ENCODE peak calls at places on chromosomes 2 and 18, in five cellular contexts. One of them, this sample, is unnamed.
A peak's percentile ranks its signal among the peaks of the same experiment; 100 is the strongest.

GRCh38 chr2:146467425-146467824 is 1377.4 kb upstream of the ACVR2A start:
- DNase-seq in ascending aorta: no peak
- DNase-seq in cardiac fibroblast: no peak
- DNase-seq in neural progenitor cell: no peak
- DNase-seq in AG09309: no peak
- DNase-seq in this sample: no peak

GRCh38 chr2:205748660-205749059 is 66.4 kb downstream of the NRP2 start:
- DNase-seq in ascending aorta: no peak
- DNase-seq in cardiac fibroblast: no peak
- DNase-seq in neural progenitor cell: no peak
- DNase-seq in AG09309: no peak
- DNase-seq in this sample: no peak

GRCh38 chr2:40103163-40103562 is 324.1 kb upstream of the THUMPD2 start:
- DNase-seq in ascending aorta: no peak
- DNase-seq in cardiac fibroblast: peak; percentile 76
- DNase-seq in neural progenitor cell: peak; percentile 20
- DNase-seq in AG09309: no peak
- DNase-seq in this sample: no peak

GRCh38 chr18:23102498-23103260 is 32.6 kb upstream of the CABLES1 start:
- DNase-seq in ascending aorta: no peak
- DNase-seq in cardiac fibroblast: no peak
- DNase-seq in neural progenitor cell: no peak
- DNase-seq in AG09309: no peak
- DNase-seq in this sample: no peak

GRCh38 chr18:49993299-49993698 is 180.0 kb upstream of the ACAA2 start:
- DNase-seq in ascending aorta: no peak
- DNase-seq in cardiac fibroblast: no peak
- DNase-seq in neural progenitor cell: no peak
- DNase-seq in AG09309: no peak
- DNase-seq in this sample: no peak

GRCh38 chr2:68388772-68389171 is 23.7 kb downstream of the PLEK start:
- DNase-seq in ascending aorta: no peak
- DNase-seq in cardiac fibroblast: no peak
- DNase-seq in neural progenitor cell: no peak
- DNase-seq in AG09309: no peak
- DNase-seq in this sample: no peak

GRCh38 chr2:74999464-74999863 is 41.0 kb downstream of the POLE4 start:
- DNase-seq in ascending aorta: no peak
- DNase-seq in cardiac fibroblast: no peak
- DNase-seq in neural progenitor cell: peak; percentile 22
- DNase-seq in AG09309: no peak
- DNase-seq in this sample: no peak

GRCh38 chr2:90207454-90208058 is 1516.1 kb downstream of the RPIA start:
- DNase-seq in ascending aorta: no peak
- DNase-seq in cardiac fibroblast: peak; percentile 6
- DNase-seq in neural progenitor cell: no peak
- DNase-seq in AG09309: no peak
- DNase-seq in this sample: no peak

GRCh38 chr18:13500227-13500865 is 226.0 kb downstream of the FAM210A start:
- DNase-seq in ascending aorta: no peak
- DNase-seq in cardiac fibroblast: peak; percentile 44
- DNase-seq in neural progenitor cell: peak; percentile 68
- DNase-seq in AG09309: peak; percentile 67
- DNase-seq in this sample: peak; percentile 21

GRCh38 chr2:241813806-241814570 is 5.0 kb downstream of the NEU4 start:
- DNase-seq in ascending aorta: no peak
- DNase-seq in cardiac fibroblast: no peak
- DNase-seq in neural progenitor cell: no peak
- DNase-seq in AG09309: no peak
- DNase-seq in this sample: no peak

GRCh38 chr2:104702451-104702850 is 151.5 kb upstream of the POU3F3 start:
- DNase-seq in ascending aorta: no peak
- DNase-seq in cardiac fibroblast: no peak
- DNase-seq in neural progenitor cell: peak; percentile 81
- DNase-seq in AG09309: no peak
- DNase-seq in this sample: no peak

GRCh38 chr18:32776525-32776924 is 3.7 kb upstream of the KLHL14 start:
- DNase-seq in ascending aorta: no peak
- DNase-seq in cardiac fibroblast: no peak
- DNase-seq in neural progenitor cell: no peak
- DNase-seq in AG09309: no peak
- DNase-seq in this sample: no peak

GRCh38 chr18:2932247-2933181 is 80.4 kb downstream of the LPIN2 start:
- DNase-seq in ascending aorta: no peak
- DNase-seq in cardiac fibroblast: peak; percentile 79
- DNase-seq in neural progenitor cell: peak; percentile 80
- DNase-seq in AG09309: peak; percentile 41
- DNase-seq in this sample: no peak

GRCh38 chr2:208361077-208361441 is 45.5 kb upstream of the PTH2R start:
- DNase-seq in ascending aorta: no peak
- DNase-seq in cardiac fibroblast: no peak
- DNase-seq in neural progenitor cell: no peak
- DNase-seq in AG09309: no peak
- DNase-seq in this sample: no peak

GRCh38 chr2:86788881-86789686 is 1.6 kb downstream of the CD8A start:
- DNase-seq in ascending aorta: no peak
- DNase-seq in cardiac fibroblast: no peak
- DNase-seq in neural progenitor cell: peak; percentile 70
- DNase-seq in AG09309: no peak
- DNase-seq in this sample: no peak

GRCh38 chr2:223952280-223952968 is 4.8 kb upstream of the MRPL44 start:
- DNase-seq in ascending aorta: no peak
- DNase-seq in cardiac fibroblast: no peak
- DNase-seq in neural progenitor cell: peak; percentile 89
- DNase-seq in AG09309: no peak
- DNase-seq in this sample: no peak

GRCh38 chr18:10318686-10318960 is 135.8 kb upstream of the APCDD1 start:
- DNase-seq in ascending aorta: no peak
- DNase-seq in cardiac fibroblast: peak; percentile 12
- DNase-seq in neural progenitor cell: peak; percentile 19
- DNase-seq in AG09309: no peak
- DNase-seq in this sample: no peak

GRCh38 chr2:128602699-128603101 is 284.0 kb upstream of the HS6ST1 start:
- DNase-seq in ascending aorta: no peak
- DNase-seq in cardiac fibroblast: no peak
- DNase-seq in neural progenitor cell: no peak
- DNase-seq in AG09309: no peak
- DNase-seq in this sample: no peak

GRCh38 chr2:70528276-70528675 is 25.4 kb downstream of the TGFA start:
- DNase-seq in ascending aorta: no peak
- DNase-seq in cardiac fibroblast: no peak
- DNase-seq in neural progenitor cell: no peak
- DNase-seq in AG09309: no peak
- DNase-seq in this sample: no peak

GRCh38 chr2:238420442-238420841 is 6.3 kb upstream of the ASB1 start:
- DNase-seq in ascending aorta: no peak
- DNase-seq in cardiac fibroblast: no peak
- DNase-seq in neural progenitor cell: peak; percentile 28
- DNase-seq in AG09309: no peak
- DNase-seq in this sample: no peak

GRCh38 chr18:47929681-47930085 is 776 bp downstream of the SMAD2 start:
- DNase-seq in ascending aorta: no peak
- DNase-seq in cardiac fibroblast: peak; percentile 65
- DNase-seq in neural progenitor cell: no peak
- DNase-seq in AG09309: no peak
- DNase-seq in this sample: no peak

GRCh38 chr2:40230717-40231300 is 221.1 kb downstream of the SLC8A1 start:
- DNase-seq in ascending aorta: no peak
- DNase-seq in cardiac fibroblast: peak; percentile 29
- DNase-seq in neural progenitor cell: no peak
- DNase-seq in AG09309: no peak
- DNase-seq in this sample: no peak

GRCh38 chr2:111178730-111179405 is 58.2 kb downstream of the BCL2L11 start:
- DNase-seq in ascending aorta: no peak
- DNase-seq in cardiac fibroblast: no peak
- DNase-seq in neural progenitor cell: no peak
- DNase-seq in AG09309: no peak
- DNase-seq in this sample: no peak

GRCh38 chr2:38634684-38635083 is 31.2 kb upstream of the GALM start:
- DNase-seq in ascending aorta: no peak
- DNase-seq in cardiac fibroblast: no peak
- DNase-seq in neural progenitor cell: no peak
- DNase-seq in AG09309: no peak
- DNase-seq in this sample: no peak

GRCh38 chr2:237073552-237073951 is 12.1 kb upstream of the COPS8 start:
- DNase-seq in ascending aorta: no peak
- DNase-seq in cardiac fibroblast: peak; percentile 91
- DNase-seq in neural progenitor cell: no peak
- DNase-seq in AG09309: no peak
- DNase-seq in this sample: peak; percentile 37

GRCh38 chr2:67057901-67058703 is 339.0 kb upstream of the ETAA1 start:
- DNase-seq in ascending aorta: no peak
- DNase-seq in cardiac fibroblast: peak; percentile 6
- DNase-seq in neural progenitor cell: no peak
- DNase-seq in AG09309: peak; percentile 23
- DNase-seq in this sample: no peak

GRCh38 chr2:37635359-37636208 is 35.9 kb downstream of the CDC42EP3 start:
- DNase-seq in ascending aorta: peak; percentile 28
- DNase-seq in cardiac fibroblast: peak; percentile 71
- DNase-seq in neural progenitor cell: no peak
- DNase-seq in AG09309: peak; percentile 78
- DNase-seq in this sample: peak; percentile 83

GRCh38 chr2:152594792-152595191 is 122.5 kb downstream of the PRPF40A start:
- DNase-seq in ascending aorta: no peak
- DNase-seq in cardiac fibroblast: peak; percentile 80
- DNase-seq in neural progenitor cell: no peak
- DNase-seq in AG09309: no peak
- DNase-seq in this sample: peak; percentile 79

GRCh38 chr18:9552616-9553015 is 61.7 kb downstream of the PPP4R1 start:
- DNase-seq in ascending aorta: no peak
- DNase-seq in cardiac fibroblast: no peak
- DNase-seq in neural progenitor cell: no peak
- DNase-seq in AG09309: no peak
- DNase-seq in this sample: no peak

GRCh38 chr2:42569883-42570282 is 1.5 kb downstream of the MTA3 start:
- DNase-seq in ascending aorta: no peak
- DNase-seq in cardiac fibroblast: peak; percentile 8
- DNase-seq in neural progenitor cell: no peak
- DNase-seq in AG09309: no peak
- DNase-seq in this sample: no peak

GRCh38 chr2:81412681-81413080 is 1108.1 kb upstream of the LRRTM1 start:
- DNase-seq in ascending aorta: no peak
- DNase-seq in cardiac fibroblast: no peak
- DNase-seq in neural progenitor cell: no peak
- DNase-seq in AG09309: no peak
- DNase-seq in this sample: no peak

GRCh38 chr18:48992791-48993555 is 42.2 kb upstream of the SMAD7 start:
- DNase-seq in ascending aorta: no peak
- DNase-seq in cardiac fibroblast: no peak
- DNase-seq in neural progenitor cell: no peak
- DNase-seq in AG09309: no peak
- DNase-seq in this sample: no peak

GRCh38 chr2:9415770-9416169 is 7.6 kb downstream of the ITGB1BP1 start:
- DNase-seq in ascending aorta: no peak
- DNase-seq in cardiac fibroblast: no peak
- DNase-seq in neural progenitor cell: no peak
- DNase-seq in AG09309: no peak
- DNase-seq in this sample: no peak

GRCh38 chr2:45260946-45261345 is 251.7 kb upstream of the SIX2 start:
- DNase-seq in ascending aorta: no peak
- DNase-seq in cardiac fibroblast: no peak
- DNase-seq in neural progenitor cell: no peak
- DNase-seq in AG09309: no peak
- DNase-seq in this sample: no peak

GRCh38 chr2:185130685-185131084 is 532.4 kb downstream of the ZNF804A start:
- DNase-seq in ascending aorta: no peak
- DNase-seq in cardiac fibroblast: no peak
- DNase-seq in neural progenitor cell: no peak
- DNase-seq in AG09309: no peak
- DNase-seq in this sample: no peak

GRCh38 chr2:104758199-104758620 is 95.7 kb upstream of the POU3F3 start:
- DNase-seq in ascending aorta: no peak
- DNase-seq in cardiac fibroblast: no peak
- DNase-seq in neural progenitor cell: peak; percentile 89
- DNase-seq in AG09309: no peak
- DNase-seq in this sample: no peak

GRCh38 chr2:192126912-192127311 is 67.8 kb downstream of the TMEFF2 start:
- DNase-seq in ascending aorta: no peak
- DNase-seq in cardiac fibroblast: no peak
- DNase-seq in neural progenitor cell: no peak
- DNase-seq in AG09309: no peak
- DNase-seq in this sample: no peak

GRCh38 chr2:210063306-210063705 is 60.9 kb downstream of the RPE start:
- DNase-seq in ascending aorta: no peak
- DNase-seq in cardiac fibroblast: no peak
- DNase-seq in neural progenitor cell: no peak
- DNase-seq in AG09309: no peak
- DNase-seq in this sample: no peak
- H3K4me3 ChIP-seq in ascending aorta: no peak overlapping the region
- H3K4me3 ChIP-seq in cardiac fibroblast: no peak overlapping the region
- H3K4me3 ChIP-seq in neural progenitor cell: no peak overlapping the region
- H3K4me3 ChIP-seq in AG09309: no peak overlapping the region
- H3K4me3 ChIP-seq in this sample: no peak overlapping the region

DNA sequence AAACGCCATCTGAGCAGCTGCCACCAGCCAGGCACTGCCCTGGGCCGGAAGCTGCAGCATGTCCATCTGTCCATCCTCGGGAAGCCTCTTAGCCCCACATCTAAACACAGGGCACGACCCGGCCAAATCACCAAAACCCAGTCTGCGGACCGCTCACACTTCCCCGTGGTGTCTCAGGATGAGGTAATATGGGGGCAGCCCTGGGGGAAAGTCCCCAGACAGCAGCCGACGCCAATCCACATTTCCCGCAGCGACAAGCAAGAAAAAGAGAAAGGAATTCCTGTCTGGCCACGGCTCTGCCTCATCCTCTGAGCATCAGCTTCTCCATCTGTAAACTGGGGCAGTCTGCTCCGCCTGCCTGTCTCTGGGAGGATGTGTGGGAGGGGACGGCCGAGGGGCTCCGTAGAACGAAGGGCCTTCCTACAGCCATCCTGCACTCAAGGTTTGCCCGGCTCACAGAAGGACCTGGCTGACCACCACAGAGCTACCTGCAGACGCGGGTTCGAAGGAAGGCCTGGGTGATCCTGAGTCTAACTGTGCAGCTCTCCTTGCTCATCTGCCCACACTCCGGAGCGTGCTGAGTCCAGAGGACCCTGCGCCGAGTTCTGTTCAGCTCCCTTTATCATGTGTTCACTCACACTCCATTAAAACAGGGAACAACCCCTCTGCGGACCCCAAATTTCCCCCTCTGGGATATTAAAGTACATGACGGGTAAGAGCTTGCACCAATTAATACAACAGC is 138.5 kb downstream of the PXDN start:
- DNase-seq in ascending aorta: no peak
- DNase-seq in cardiac fibroblast: peak; percentile 32
- DNase-seq in neural progenitor cell: no peak
- DNase-seq in AG09309: no peak
- DNase-seq in this sample: no peak
- H3K4me3 ChIP-seq in ascending aorta: no peak overlapping the region
- H3K4me3 ChIP-seq in cardiac fibroblast: no peak overlapping the region
- H3K4me3 ChIP-seq in neural progenitor cell: no peak overlapping the region
- H3K4me3 ChIP-seq in AG09309: peak overlapping the region; percentile 2
- H3K4me3 ChIP-seq in this sample: no peak overlapping the region

GRCh38 chr2:120176526-120176925 is 46.7 kb downstream of the TMEM185B start:
- DNase-seq in ascending aorta: no peak
- DNase-seq in cardiac fibroblast: no peak
- DNase-seq in neural progenitor cell: no peak
- DNase-seq in AG09309: no peak
- DNase-seq in this sample: no peak
- H3K4me3 ChIP-seq in ascending aorta: no peak overlapping the region
- H3K4me3 ChIP-seq in cardiac fibroblast: no peak overlapping the region
- H3K4me3 ChIP-seq in neural progenitor cell: no peak overlapping the region
- H3K4me3 ChIP-seq in AG09309: no peak overlapping the region
- H3K4me3 ChIP-seq in this sample: no peak overlapping the region

GRCh38 chr18:25351280-25351772 is 640 bp downstream of the ZNF521 start:
- DNase-seq in ascending aorta: no peak
- DNase-seq in cardiac fibroblast: no peak
- DNase-seq in neural progenitor cell: peak; percentile 55
- DNase-seq in AG09309: no peak
- DNase-seq in this sample: no peak
- H3K4me3 ChIP-seq in ascending aorta: peak overlapping the region; percentile 72
- H3K4me3 ChIP-seq in cardiac fibroblast: peak overlapping the region; percentile 73
- H3K4me3 ChIP-seq in neural progenitor cell: peak overlapping the region; percentile 100
- H3K4me3 ChIP-seq in AG09309: peak overlapping the region; percentile 61
- H3K4me3 ChIP-seq in this sample: peak overlapping the region; percentile 86